ENCODE peak calls at places on chromosome 18, in ten cellular contexts. C is kidney epithelial cell, W is psoas muscle, J is cardiac fibroblast, K is cardiac muscle cell, I is bronchial epithelial cell, G is HL-60, Q is HFF-Myc, X is AG04450, H is GM12878. O is an unnamed sample.

GRCh38 chr18:46421973-46422551 is 235.0 kb downstream of the LOXHD1 start:
- DNase-seq in K (no peak), X (no peak), I (no peak), J (no peak), W (no peak), Q (no peak), C (no peak), H (no peak), G (no peak), O (no peak)

GRCh38 chr18:59352250-59352855 is 6.7 kb downstream of the LMAN1 start:
- DNase-seq in C (no peak), Q (no peak), H (no peak), X (no peak), K (no peak), G (no peak), I (no peak), W (no peak), J (no peak), O (no peak)

GRCh38 chr18:37397814-37398213 is 167.8 kb downstream of the CELF4 start:
- DNase-seq in X (no peak), W (no peak), J (no peak), C (no peak), H (no peak), K (no peak), I (no peak), Q (no peak), G (no peak), O (no peak)

GRCh38 chr18:48801728-48802542 is 148.8 kb downstream of the SMAD7 start:
- DNase-seq in K (no peak), Q (no peak), W (peak), X (no peak), G (no peak), H (no peak), J (no peak), C (no peak), I (no peak), O (no peak)

GRCh38 chr18:50507120-50507590 is 52.7 kb upstream of the MAPK4 start:
- DNase-seq in C (no peak), J (peak), W (peak), I (peak), G (peak), X (no peak), Q (no peak), H (no peak), K (peak), O (peak)

GRCh38 chr18:44309185-44309584 is 371.5 kb upstream of the SETBP1 start:
- DNase-seq in W (no peak), X (no peak), C (no peak), J (peak), K (peak), G (no peak), I (peak), H (no peak), Q (no peak), O (peak)

GRCh38 chr18:24741961-24742738 is 281.7 kb downstream of the HRH4 start:
- DNase-seq in X (no peak), J (peak), I (no peak), K (no peak), C (no peak), H (no peak), Q (no peak), G (no peak), W (no peak), O (peak)

GRCh38 chr18:46672062-46672970 is 15.3 kb upstream of the LOXHD1 start:
- DNase-seq in K (no peak), C (no peak), I (no peak), G (no peak), Q (no peak), H (no peak), X (no peak), W (no peak), J (no peak), O (no peak)

GRCh38 chr18:42752921-42753320 is 362.6 kb downstream of the RIT2 start:
- DNase-seq in X (no peak), H (no peak), G (no peak), Q (no peak), C (no peak), K (no peak), W (no peak), J (no peak), I (no peak), O (no peak)

GRCh38 chr18:10928971-10929373 is 220.4 kb downstream of the PIEZO2 start:
- DNase-seq in G (no peak), H (peak), X (peak), J (no peak), W (no peak), I (no peak), K (peak), C (no peak), Q (peak), O (peak)

GRCh38 chr18:389658-390357 is 110.7 kb downstream of the COLEC12 start:
- DNase-seq in G (peak), K (peak), J (peak), C (no peak), H (peak), X (no peak), W (no peak), Q (no peak), I (no peak), O (peak)
- TF ChIP-seq CTCF in G (no peak), K (peak), J (no peak), C (no peak), H (no peak), X (peak), W (no peak), Q (peak), I (no peak), O (peak)

GRCh38 chr18:63314991-63315662 is 4.4 kb downstream of the BCL2 start:
- DNase-seq in I (no peak), X (no peak), C (no peak), Q (no peak), K (no peak), H (no peak), G (no peak), W (no peak), J (no peak), O (no peak)
- H3K4me3 ChIP-seq in I (no peak), X (no peak), C (no peak), Q (no peak), K (no peak), H (peak), G (no peak), W (peak), J (no peak), O (no peak)

GRCh38 chr18:62399306-62399705 is 74.2 kb downstream of the TNFRSF11A start:
- DNase-seq in Q (no peak), H (no peak), G (no peak), X (no peak), K (no peak), C (no peak), I (no peak), J (no peak), W (no peak), O (no peak)

GRCh38 chr18:62402342-62402948 is 77.3 kb downstream of the TNFRSF11A start:
- DNase-seq in C (no peak), I (no peak), H (no peak), K (no peak), J (no peak), X (no peak), G (no peak), Q (no peak), W (no peak), O (no peak)

GRCh38 chr18:62398291-62398690 is 73.2 kb downstream of the TNFRSF11A start:
- DNase-seq in I (no peak), Q (no peak), G (no peak), C (no peak), X (no peak), H (no peak), W (no peak), J (no peak), K (no peak), O (no peak)

GRCh38 chr18:62400916-62401315 is 75.8 kb downstream of the TNFRSF11A start:
- DNase-seq in C (no peak), Q (no peak), I (no peak), H (no peak), X (no peak), W (no peak), G (no peak), K (no peak), J (no peak), O (no peak)

GRCh38 chr18:62399781-62400308 is 74.7 kb downstream of the TNFRSF11A start:
- DNase-seq in Q (no peak), C (no peak), I (peak), X (no peak), H (no peak), K (no peak), W (no peak), G (no peak), J (peak), O (no peak)
- TF ChIP-seq CTCF in Q (peak), C (peak), I (no peak), X (peak), H (peak), K (peak), W (no peak), G (no peak), J (peak), O (no peak)

GRCh38 chr18:79507546-79508480 is 112.1 kb downstream of the NFATC1 start:
- DNase-seq in K (peak), C (no peak), H (no peak), X (no peak), J (peak), G (peak), I (no peak), Q (no peak), W (peak), O (peak)

GRCh38 chr18:79509536-79509930 is 113.8 kb downstream of the NFATC1 start:
- DNase-seq in C (no peak), H (no peak), J (no peak), I (no peak), K (no peak), Q (no peak), G (no peak), W (peak), X (no peak), O (no peak)

GRCh38 chr18:79506191-79507075 is 110.7 kb downstream of the NFATC1 start:
- DNase-seq in K (peak), W (peak), X (no peak), I (no peak), H (no peak), G (peak), C (no peak), Q (no peak), J (peak), O (peak)

GRCh38 chr18:79508565-79509535 is 113.1 kb downstream of the NFATC1 start:
- DNase-seq in W (peak), C (no peak), Q (no peak), H (no peak), G (peak), J (no peak), K (no peak), I (no peak), X (no peak), O (no peak)

DNA sequence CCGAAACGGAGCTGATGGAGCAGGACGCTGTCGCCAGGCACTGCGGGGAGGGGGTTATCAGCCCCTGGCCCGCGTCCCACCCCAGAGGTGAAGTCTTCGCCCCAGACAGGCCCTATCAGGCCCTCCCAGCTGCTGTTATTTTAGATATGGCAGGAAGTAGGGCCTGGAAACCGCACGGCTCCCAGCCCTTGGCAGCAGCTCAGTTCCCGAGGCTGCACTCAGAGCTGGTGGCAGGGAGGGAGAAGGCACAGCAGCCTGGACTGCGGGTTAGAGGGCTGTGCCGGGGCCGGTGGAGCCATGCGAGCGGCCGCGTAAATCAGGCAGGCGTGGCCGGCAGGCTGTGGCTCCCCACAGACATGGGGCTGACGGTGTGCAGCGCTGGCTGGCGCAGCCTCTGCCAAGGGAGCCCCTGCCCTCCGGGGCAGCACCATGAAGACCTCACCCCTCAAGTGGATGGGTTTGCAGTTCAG is 111.4 kb downstream of the NFATC1 start:
- DNase-seq in X (no peak), C (no peak), K (peak), J (peak), W (peak), Q (no peak), G (peak), H (no peak), I (peak), O (peak)
- H3K4me3 ChIP-seq in X (no peak), C (no peak), K (no peak), J (peak), W (peak), Q (no peak), G (no peak), H (no peak), I (peak), O (peak)

GRCh38 chr18:64991102-64991501 is 759.7 kb upstream of the CDH7 start:
- DNase-seq in X (no peak), J (no peak), H (no peak), Q (no peak), W (no peak), I (peak), C (no peak), K (no peak), G (no peak), O (no peak)

GRCh38 chr18:64993695-64994094 is 757.1 kb upstream of the CDH7 start:
- DNase-seq in K (no peak), Q (no peak), C (no peak), W (no peak), H (no peak), I (no peak), X (no peak), G (no peak), J (no peak), O (no peak)

GRCh38 chr18:64994370-64994769 is 756.4 kb upstream of the CDH7 start:
- DNase-seq in H (no peak), W (no peak), Q (no peak), X (no peak), G (no peak), J (no peak), K (no peak), I (no peak), C (no peak), O (no peak)

GRCh38 chr18:64987096-64987495 is 763.7 kb upstream of the CDH7 start:
- DNase-seq in K (no peak), C (no peak), X (no peak), W (no peak), J (no peak), G (no peak), H (no peak), Q (no peak), I (no peak), O (no peak)

DNA sequence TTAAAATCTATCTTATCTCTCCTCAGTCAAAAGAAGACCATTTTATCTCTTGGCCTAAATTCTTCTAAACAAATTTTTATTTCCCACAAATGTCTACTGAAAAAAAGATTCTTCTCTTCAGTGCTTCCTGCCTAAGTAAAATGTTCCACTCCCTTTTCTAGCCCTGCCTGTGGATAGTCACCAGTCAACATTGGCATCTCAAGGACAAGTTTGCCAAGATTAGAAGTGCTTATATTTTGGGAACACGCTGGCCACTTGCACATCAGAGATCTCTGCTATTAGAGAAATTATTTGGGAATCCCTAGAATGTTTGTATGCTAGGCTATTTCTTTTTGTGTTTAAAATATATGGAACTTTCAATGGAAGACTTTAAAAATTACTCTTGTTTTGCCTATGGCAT is 758.2 kb upstream of the CDH7 start:
- DNase-seq in J (no peak), C (no peak), Q (no peak), W (no peak), K (no peak), G (no peak), I (no peak), H (no peak), X (no peak), O (no peak)
- TF ChIP-seq CTCF in J (no peak), C (no peak), Q (no peak), W (no peak), K (no peak), G (no peak), I (no peak), H (no peak), X (no peak), O (no peak)

GRCh38 chr18:62894681-62895390 is 179.5 kb downstream of the PHLPP1 start:
- DNase-seq in H (no peak), W (no peak), X (no peak), Q (no peak), K (no peak), G (no peak), C (no peak), I (no peak), J (no peak), O (no peak)

GRCh38 chr18:62899534-62899933 is 184.2 kb downstream of the PHLPP1 start:
- DNase-seq in K (no peak), X (no peak), W (no peak), I (no peak), Q (no peak), J (no peak), G (no peak), H (no peak), C (no peak), O (no peak)

GRCh38 chr18:62900132-62900883 is 185.0 kb downstream of the PHLPP1 start:
- DNase-seq in W (no peak), X (no peak), H (no peak), G (no peak), J (no peak), K (no peak), C (no peak), Q (no peak), I (no peak), O (no peak)

GRCh38 chr18:62897153-62897552 is 181.8 kb downstream of the PHLPP1 start:
- DNase-seq in Q (no peak), W (no peak), H (no peak), J (peak), X (no peak), K (peak), I (peak), G (no peak), C (no peak), O (peak)

DNA sequence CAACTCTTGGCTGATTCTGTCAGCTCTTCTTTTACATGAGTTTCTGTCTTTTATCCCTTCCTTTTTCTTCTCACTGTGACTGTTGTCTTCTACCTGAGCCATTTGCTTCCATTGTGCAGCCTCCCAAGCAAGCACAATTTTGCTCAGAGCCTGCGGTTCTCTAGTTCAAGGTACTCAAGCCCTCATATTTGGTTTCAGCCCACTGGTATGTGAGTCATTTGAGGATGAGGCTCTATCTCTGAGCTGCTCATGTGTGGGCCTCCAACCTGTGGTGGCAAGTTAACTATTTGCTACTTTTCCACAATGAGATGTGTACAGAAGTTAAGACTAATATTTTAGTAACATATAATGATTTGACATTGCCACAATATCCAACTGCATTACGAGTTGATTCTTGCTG is 183.0 kb downstream of the PHLPP1 start:
- DNase-seq in K (no peak), H (peak), X (no peak), G (no peak), I (peak), J (no peak), W (no peak), C (no peak), Q (no peak), O (no peak)
- H3K4me3 ChIP-seq in K (no peak), H (no peak), X (no peak), G (no peak), I (no peak), J (no peak), W (no peak), C (no peak), Q (no peak), O (no peak)